ENCODE peak calls at places on chromosomes 12 and 14, in eight cellular contexts. X is neural progenitor cell, U is A673, Q is heart right ventricle, J is stomach, D is IMR-90, T is cardiac muscle cell, K is lung. Y is an unnamed sample.

GRCh38 chr14:103884854-103885253 is 37.5 kb upstream of the PPP1R13B start:
- DNase-seq in J (no peak), X (no peak), D (no peak), Q (no peak), K (no peak), U (no peak), T (no peak), Y (no peak)

GRCh38 chr12:132276066-132276719 is 53.2 kb downstream of the GALNT9 start:
- DNase-seq in K (no peak), X (no peak), U (no peak), T (no peak), Q (no peak), J (no peak), D (no peak), Y (no peak)

GRCh38 chr12:64694130-64695078 is 64.8 kb downstream of the GNS start:
- DNase-seq in D (no peak), Q (no peak), X (no peak), J (no peak), T (no peak), K (no peak), U (no peak), Y (no peak)

GRCh38 chr12:124385219-124385969 is 90.5 kb downstream of the RFLNA start:
- DNase-seq in J (no peak), Q (no peak), U (no peak), D (peak; percentile 85), T (no peak), X (no peak), K (no peak), Y (no peak)

GRCh38 chr14:25351269-25351668 is 301.3 kb upstream of the STXBP6 start:
- DNase-seq in X (no peak), J (no peak), Q (no peak), D (no peak), T (no peak), U (no peak), K (no peak), Y (no peak)

GRCh38 chr12:124352839-124353238 is 57.9 kb downstream of the RFLNA start:
- DNase-seq in X (no peak), T (peak; percentile 83), J (peak; percentile 73), Q (no peak), K (peak; percentile 43), U (no peak), D (no peak), Y (no peak)

GRCh38 chr12:114935658-114936057 is 251.7 kb upstream of the TBX3 start:
- DNase-seq in U (no peak), X (no peak), Q (no peak), D (no peak), J (no peak), T (no peak), K (no peak), Y (no peak)

GRCh38 chr14:58637391-58638230 is at the start of gene DACT1:
- DNase-seq in Q (peak; percentile 77), K (peak; percentile 38), D (peak; percentile 79), J (peak; percentile 44), X (peak; percentile 90), U (peak; percentile 69), T (peak; percentile 96), Y (peak; percentile 70)

GRCh38 chr14:90428676-90429075 is 31.8 kb downstream of the CALM1 start:
- DNase-seq in U (no peak), X (no peak), D (no peak), J (no peak), T (no peak), K (no peak), Q (no peak), Y (no peak)
- H3K4me1 ChIP-seq in U (no peaks in the 10 kb centered on the region), X (no peaks in the 10 kb centered on the region), D (no peaks in the 10 kb centered on the region), J (peaks cover 9% of the 10 kb centered on the region), T (no peaks in the 10 kb centered on the region), K (no peaks in the 10 kb centered on the region), Q (peaks cover 20% of the 10 kb centered on the region), Y (no peaks in the 10 kb centered on the region)

DNA sequence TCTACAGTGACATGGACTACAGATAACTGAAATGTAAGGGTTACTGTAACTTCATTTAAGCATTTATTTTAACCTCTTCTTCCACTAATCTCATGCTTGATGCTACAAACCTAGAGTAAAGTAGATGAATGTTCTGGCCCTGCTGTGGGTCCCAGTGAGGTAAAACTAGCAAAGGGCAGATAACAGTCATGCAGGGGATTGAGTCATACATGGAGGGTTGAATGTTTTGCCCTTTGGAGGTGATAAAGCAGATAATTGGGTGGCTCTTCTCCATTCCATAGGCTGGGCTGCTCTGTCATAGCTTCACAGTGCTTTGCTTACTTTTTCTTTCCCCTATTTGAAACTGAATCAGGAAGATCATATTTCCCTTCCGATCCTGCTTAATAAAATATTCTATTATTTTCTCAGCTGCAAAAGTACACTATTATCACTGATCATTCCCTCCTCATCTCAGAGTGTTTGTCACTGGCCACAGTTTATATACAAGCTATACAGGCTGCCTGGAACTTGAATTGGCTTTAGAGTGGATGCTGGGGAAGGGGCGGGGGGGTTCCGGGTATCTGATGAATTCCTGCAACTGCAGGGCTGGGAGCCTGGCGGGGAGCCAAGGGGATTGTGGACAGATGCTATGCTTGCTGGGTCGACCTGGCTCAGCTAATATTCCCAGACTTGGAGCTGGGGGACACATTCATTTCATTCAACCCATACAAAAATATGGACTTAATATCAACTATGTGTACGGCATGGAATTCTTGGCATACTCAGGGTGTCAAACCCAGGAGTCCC is 235.1 kb downstream of the NRXN3 start:
- DNase-seq in D (no peak), K (no peak), U (no peak), T (no peak), Q (no peak), X (no peak), J (no peak), Y (no peak)
- TF ChIP-seq CTCF in D (no peak), K (no peak), U (no peak), T (no peak), Q (no peak), X (no peak), J (no peak), Y (no peak)

GRCh38 chr14:75612157-75612556 is 33.7 kb downstream of the FLVCR2 start:
- DNase-seq in U (no peak), J (no peak), X (peak; percentile 13), Q (no peak), T (no peak), K (no peak), D (no peak), Y (no peak)

GRCh38 chr14:75610839-75611238 is 32.4 kb downstream of the FLVCR2 start:
- DNase-seq in X (no peak), U (no peak), T (no peak), K (no peak), D (no peak), J (no peak), Q (no peak), Y (no peak)

GRCh38 chr14:75609606-75610476 is 31.4 kb downstream of the FLVCR2 start:
- DNase-seq in D (no peak), U (no peak), T (no peak), J (no peak), X (no peak), K (no peak), Q (no peak), Y (peak; percentile 69)

GRCh38 chr14:75615200-75615599 is 36.8 kb downstream of the FLVCR2 start:
- DNase-seq in D (no peak), T (no peak), Q (no peak), K (no peak), J (no peak), U (no peak), X (no peak), Y (no peak)

GRCh38 chr14:75614179-75614578 is 35.8 kb downstream of the FLVCR2 start:
- DNase-seq in X (no peak), T (no peak), J (no peak), K (no peak), D (no peak), U (no peak), Q (no peak), Y (no peak)
- H3K4me1 ChIP-seq in X (peaks cover 5% of the 10 kb centered on the region), T (no peaks in the 10 kb centered on the region), J (peaks cover 12% of the 10 kb centered on the region), K (no peaks in the 10 kb centered on the region), D (peaks cover 2% of the 10 kb centered on the region), U (no peaks in the 10 kb centered on the region), Q (peaks cover 13% of the 10 kb centered on the region), Y (no peaks in the 10 kb centered on the region)

GRCh38 chr12:26629864-26630263 is 203.1 kb downstream of the ITPR2 start:
- DNase-seq in X (peak; percentile 30), J (no peak), K (no peak), D (peak; percentile 70), U (peak; percentile 12), Q (no peak), T (no peak), Y (no peak)
- TF ChIP-seq CTCF in X (peak; percentile 49), J (no peak), K (no peak), D (peak; percentile 75), U (peak; percentile 34), Q (no peak), T (peak; percentile 44), Y (no peak)

GRCh38 chr12:6963741-6964446 is 6.6 kb downstream of the PHB2 start:
- DNase-seq in X (no peak), D (no peak), U (no peak), K (peak; percentile 36), J (no peak), T (no peak), Q (no peak), Y (no peak)
- H3K4me1 ChIP-seq in X (peaks cover 20% of the 10 kb centered on the region), D (peaks cover 6% of the 10 kb centered on the region), U (peaks cover 54% of the 10 kb centered on the region), K (peaks cover 1% of the 10 kb centered on the region), J (peaks cover 80% of the 10 kb centered on the region), T (peaks cover 13% of the 10 kb centered on the region), Q (peaks cover 44% of the 10 kb centered on the region), Y (peaks cover 53% of the 10 kb centered on the region)

DNA sequence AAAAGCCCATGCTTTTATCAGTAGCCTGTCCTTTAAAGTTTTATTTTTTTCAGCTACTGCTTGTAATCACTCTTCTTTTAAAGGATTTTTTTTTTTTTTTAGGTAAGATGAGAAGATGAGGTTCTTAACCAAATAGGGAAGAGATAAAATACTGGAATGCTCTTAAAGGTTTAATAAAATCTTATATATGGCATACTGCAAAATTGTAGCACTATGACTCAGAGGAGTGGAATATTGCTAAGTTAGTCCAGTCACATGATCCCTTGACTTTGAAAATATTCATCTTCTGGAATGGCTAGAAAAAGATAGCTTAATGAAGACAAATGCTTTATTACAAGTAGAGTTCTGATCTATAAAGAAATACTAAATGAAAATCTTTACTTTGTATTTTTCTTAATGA is 116.6 kb downstream of the NAV3 start:
- DNase-seq in U (peak; percentile 18), D (peak; percentile 83), X (no peak), T (no peak), K (no peak), J (no peak), Q (no peak), Y (no peak)
- TF ChIP-seq CTCF in U (no peak), D (no peak), X (no peak), T (no peak), K (no peak), J (no peak), Q (no peak), Y (no peak)

GRCh38 chr14:100454437-100454836 is 131.3 kb downstream of the SLC25A47 start:
- DNase-seq in X (no peak), Q (no peak), K (no peak), T (no peak), J (no peak), D (no peak), U (no peak), Y (no peak)
- H3K4me1 ChIP-seq in X (peaks cover 13% of the 10 kb centered on the region), Q (no peaks in the 10 kb centered on the region), K (no peaks in the 10 kb centered on the region), T (no peaks in the 10 kb centered on the region), J (no peaks in the 10 kb centered on the region), D (no peaks in the 10 kb centered on the region), U (no peaks in the 10 kb centered on the region), Y (no peaks in the 10 kb centered on the region)

Y was measured in right atrium auricular region.